ENCODE peak calls at places on chromosomes 11 and 22, in six cellular contexts. Y, R, V, F, Q and H are unnamed samples.

GRCh38 chr22:34055525-34056200 is 135.4 kb upstream of the LARGE1 start:
- DNase-seq in Y (peak; percentile 63), R (peak; percentile 7), V (no peak), F (no peak), Q (no peak), H (no peak)

GRCh38 chr22:23183107-23183698 is 2.9 kb downstream of the BCR start:
- DNase-seq in Y (no peak), R (no peak), V (no peak), F (peak; percentile 72), Q (peak; percentile 43), H (peak; percentile 15)

GRCh38 chr11:133931449-133932060 is 25.2 kb downstream of the IGSF9B start:
- DNase-seq in Y (no peak), R (no peak), V (no peak), F (no peak), Q (no peak), H (no peak)

GRCh38 chr22:50186181-50186731 is 543 bp downstream of the TRABD start:
- DNase-seq in Y (no peak), R (no peak), V (no peak), F (peak; percentile 29), Q (no peak), H (no peak)

GRCh38 chr11:45056529-45056928 is 89.9 kb upstream of the PRDM11 start:
- DNase-seq in Y (no peak), R (no peak), V (no peak), F (no peak), Q (no peak), H (no peak)

GRCh38 chr22:40175571-40176105 is 2.1 kb upstream of the TNRC6B start:
- DNase-seq in Y (no peak), R (no peak), V (no peak), F (peak; percentile 43), Q (no peak), H (no peak)

GRCh38 chr22:23856721-23857605 is 712 bp upstream of the SLC2A11 start:
- DNase-seq in Y (peak; percentile 63), R (peak; percentile 28), V (no peak), F (peak; percentile 70), Q (no peak), H (peak; percentile 44)

GRCh38 chr22:28801845-28802594 is 1.7 kb upstream of the XBP1 start:
- DNase-seq in Y (peak; percentile 52), R (no peak), V (no peak), F (peak; percentile 29), Q (no peak), H (no peak)

GRCh38 chr11:48093795-48094642 is 113.7 kb downstream of the PTPRJ start:
- DNase-seq in Y (no peak), R (no peak), V (no peak), F (peak; percentile 61), Q (no peak), H (no peak)

GRCh38 chr11:17272823-17273222 is 3.7 kb upstream of the NUCB2 start:
- DNase-seq in Y (no peak), R (no peak), V (no peak), F (peak; percentile 31), Q (no peak), H (no peak)

GRCh38 chr22:38549106-38549884 is 20.7 kb downstream of the DMC1 start:
- DNase-seq in Y (no peak), R (no peak), V (no peak), F (no peak), Q (no peak), H (no peak)

GRCh38 chr11:102111011-102111786 is 952 bp downstream of the YAP1 start:
- DNase-seq in Y (peak; percentile 12), R (peak; percentile 69), V (no peak), F (peak; percentile 94), Q (peak; percentile 80), H (peak; percentile 63)

GRCh38 chr22:36727110-36727509 is 23.6 kb upstream of the CACNG2 start:
- DNase-seq in Y (no peak), R (no peak), V (no peak), F (no peak), Q (no peak), H (no peak)

GRCh38 chr11:47289856-47290255 is 19.9 kb downstream of the MADD start:
- DNase-seq in Y (no peak), R (no peak), V (no peak), F (no peak), Q (no peak), H (no peak)

GRCh38 chr11:125626381-125626950 is 1.5 kb downstream of the CHEK1 start:
- DNase-seq in Y (peak; percentile 66), R (peak; percentile 11), V (no peak), F (no peak), Q (no peak), H (no peak)

GRCh38 chr22:27480487-27480886 is 321.1 kb downstream of the MN1 start:
- DNase-seq in Y (no peak), R (no peak), V (no peak), F (no peak), Q (no peak), H (no peak)

GRCh38 chr11:9574556-9574805 is 1.0 kb downstream of the WEE1 start:
- DNase-seq in Y (peak; percentile 37), R (no peak), V (no peak), F (no peak), Q (no peak), H (no peak)

GRCh38 chr11:41003339-41003992 is 456.0 kb downstream of the LRRC4C start:
- DNase-seq in Y (no peak), R (no peak), V (no peak), F (no peak), Q (no peak), H (no peak)

GRCh38 chr11:66936326-66936725 is 21.9 kb downstream of the PC start:
- DNase-seq in Y (no peak), R (no peak), V (no peak), F (peak; percentile 92), Q (peak; percentile 89), H (peak; percentile 73)

GRCh38 chr11:96878299-96879051 is 488.7 kb downstream of the JRKL start:
- DNase-seq in Y (no peak), R (no peak), V (peak; percentile 72), F (no peak), Q (no peak), H (no peak)

GRCh38 chr11:63843042-63843441 is 4.1 kb downstream of the MARK2 start:
- DNase-seq in Y (no peak), R (no peak), V (peak; percentile 15), F (peak; percentile 57), Q (no peak), H (no peak)

GRCh38 chr11:16606784-16607674 is 131.4 kb upstream of the C11orf58 start:
- DNase-seq in Y (no peak), R (no peak), V (no peak), F (peak; percentile 16), Q (no peak), H (no peak)

GRCh38 chr11:68302256-68303054 is 9.9 kb upstream of the LRP5 start:
- DNase-seq in Y (no peak), R (no peak), V (peak; percentile 50), F (peak; percentile 50), Q (peak; percentile 17), H (no peak)

GRCh38 chr11:19244084-19244483 is 3.3 kb upstream of the E2F8 start:
- DNase-seq in Y (no peak), R (no peak), V (no peak), F (peak; percentile 60), Q (no peak), H (no peak)

GRCh38 chr11:65615950-65616574 is 486 bp downstream of the PCNX3 start:
- DNase-seq in Y (peak; percentile 66), R (peak; percentile 46), V (no peak), F (peak; percentile 63), Q (no peak), H (no peak)

GRCh38 chr22:20298110-20298802 is 21.6 kb downstream of the DGCR6L start:
- DNase-seq in Y (no peak), R (no peak), V (no peak), F (no peak), Q (no peak), H (no peak)

GRCh38 chr11:35247428-35247827 is 108.5 kb downstream of the CD44 start:
- DNase-seq in Y (no peak), R (no peak), V (no peak), F (no peak), Q (no peak), H (no peak)

GRCh38 chr22:41252365-41252764 is 11.6 kb upstream of the CHADL start:
- DNase-seq in Y (no peak), R (no peak), V (no peak), F (no peak), Q (no peak), H (no peak)

GRCh38 chr22:41256898-41257260 is 16.1 kb upstream of the CHADL start:
- DNase-seq in Y (no peak), R (no peak), V (no peak), F (peak; percentile 24), Q (peak; percentile 25), H (no peak)

GRCh38 chr22:41257696-41258095 is 17.0 kb upstream of the CHADL start:
- DNase-seq in Y (no peak), R (no peak), V (no peak), F (no peak), Q (no peak), H (no peak)

GRCh38 chr22:41254230-41254629 is 13.5 kb upstream of the CHADL start:
- DNase-seq in Y (no peak), R (no peak), V (no peak), F (no peak), Q (no peak), H (no peak)

GRCh38 chr22:41256254-41256897 is 15.6 kb upstream of the CHADL start:
- DNase-seq in Y (no peak), R (peak; percentile 59), V (no peak), F (peak; percentile 83), Q (peak; percentile 76), H (peak; percentile 47)
- TF ChIP-seq CTCF in Y (no peak), R (no peak), V (peak; percentile 46), F (peak; percentile 8), Q (peak; percentile 44), H (peak; percentile 25)

GRCh38 chr11:61891331-61892084 is at the start of gene FADS3:
- DNase-seq in Y (peak; percentile 53), R (peak; percentile 76), V (no peak), F (peak; percentile 94), Q (no peak), H (peak; percentile 65)

GRCh38 chr11:61888590-61888989 is 2.8 kb downstream of the FADS3 start:
- DNase-seq in Y (no peak), R (no peak), V (no peak), F (no peak), Q (no peak), H (no peak)

GRCh38 chr11:61889831-61890230 is 1.5 kb downstream of the FADS3 start:
- DNase-seq in Y (no peak), R (no peak), V (no peak), F (no peak), Q (no peak), H (no peak)

GRCh38 chr11:61892085-61892370 is 683 bp upstream of the FADS3 start:
- DNase-seq in Y (no peak), R (no peak), V (no peak), F (no peak), Q (no peak), H (no peak)

GRCh38 chr11:61890536-61891330 is 612 bp downstream of the FADS3 start:
- DNase-seq in Y (peak; percentile 22), R (peak; percentile 50), V (no peak), F (peak; percentile 90), Q (peak; percentile 57), H (no peak)
- TF ChIP-seq CTCF in Y (no peak), R (no peak), V (peak; percentile 57), F (no peak), Q (peak; percentile 10), H (no peak)

GRCh38 chr22:42794551-42795510 is 62.2 kb downstream of the ARFGAP3 start:
- DNase-seq in Y (no peak), R (no peak), V (no peak), F (peak; percentile 33), Q (no peak), H (no peak)
- TF ChIP-seq CTCF in Y (no peak), R (no peak), V (peak; percentile 40), F (no peak), Q (peak; percentile 57), H (no peak)

GRCh38 chr22:31036671-31037550 is 44.2 kb upstream of the SMTN start:
- DNase-seq in Y (no peak), R (no peak), V (no peak), F (peak; percentile 76), Q (peak; percentile 10), H (no peak)
- TF ChIP-seq CTCF in Y (no peak), R (peak; percentile 9), V (peak; percentile 53), F (no peak), Q (peak; percentile 26), H (no peak)